ENCODE peak calls at places on chromosomes 16 and 17, in eight cellular contexts. Q, D, T, H, P, Z, A and X are unnamed samples.
A peak's percentile ranks its signal among the peaks of the same experiment; 100 is the strongest.

GRCh38 chr17:30101686-30102390 is 14.8 kb upstream of the NSRP1 start:
- DNase-seq in Q (no peak), D (no peak), T (no peak), H (no peak), P (no peak), Z (no peak), A (peak; percentile 68), X (no peak)

GRCh38 chr17:67111808-67112207 is 67.5 kb downstream of the CACNG1 start:
- DNase-seq in Q (no peak), D (no peak), T (no peak), H (no peak), P (no peak), Z (no peak), A (no peak), X (no peak)

GRCh38 chr17:31200287-31200686 is 96.8 kb downstream of the OMG start:
- DNase-seq in Q (no peak), D (no peak), T (no peak), H (no peak), P (no peak), Z (no peak), A (no peak), X (no peak)

GRCh38 chr17:49748791-49749190 is 15.1 kb downstream of the FAM117A start:
- DNase-seq in Q (no peak), D (no peak), T (no peak), H (peak; percentile 45), P (no peak), Z (no peak), A (no peak), X (no peak)

GRCh38 chr17:69448431-69449102 is 34.1 kb downstream of the MAP2K6 start:
- DNase-seq in Q (peak; percentile 79), D (peak; percentile 88), T (no peak), H (no peak), P (no peak), Z (no peak), A (no peak), X (no peak)

GRCh38 chr17:64940055-64940454 is 20.8 kb upstream of the LRRC37A3 start:
- DNase-seq in Q (no peak), D (no peak), T (no peak), H (no peak), P (no peak), Z (no peak), A (no peak), X (no peak)

GRCh38 chr17:61551255-61551742 is 39.7 kb downstream of the NACA2 start:
- DNase-seq in Q (no peak), D (no peak), T (no peak), H (no peak), P (no peak), Z (no peak), A (peak; percentile 69), X (no peak)

GRCh38 chr17:48587276-48588073 is 2.6 kb downstream of the HOXB3 start:
- DNase-seq in Q (no peak), D (no peak), T (no peak), H (no peak), P (no peak), Z (no peak), A (no peak), X (no peak)

GRCh38 chr17:65170839-65171238 is 33.7 kb downstream of the RGS9 start:
- DNase-seq in Q (no peak), D (no peak), T (no peak), H (no peak), P (no peak), Z (no peak), A (peak; percentile 54), X (no peak)

GRCh38 chr16:77820340-77820739 is 32.0 kb downstream of the VAT1L start:
- DNase-seq in Q (no peak), D (no peak), T (no peak), H (no peak), P (no peak), Z (no peak), A (no peak), X (no peak)

GRCh38 chr17:29905086-29905878 is 24.7 kb downstream of the SSH2 start:
- DNase-seq in Q (no peak), D (no peak), T (no peak), H (no peak), P (no peak), Z (no peak), A (no peak), X (no peak)

GRCh38 chr17:45022655-45023339 is 28.6 kb downstream of the DCAKD start:
- DNase-seq in Q (no peak), D (no peak), T (no peak), H (no peak), P (no peak), Z (no peak), A (no peak), X (no peak)

GRCh38 chr17:45021607-45022287 is 29.7 kb downstream of the DCAKD start:
- DNase-seq in Q (peak; percentile 90), D (peak; percentile 54), T (no peak), H (peak; percentile 71), P (no peak), Z (peak; percentile 68), A (peak; percentile 54), X (peak; percentile 65)

GRCh38 chr17:45020354-45021138 is 30.9 kb downstream of the DCAKD start:
- DNase-seq in Q (peak; percentile 87), D (peak; percentile 51), T (no peak), H (no peak), P (no peak), Z (no peak), A (no peak), X (no peak)

GRCh38 chr17:45019177-45019711 is 32.2 kb downstream of the DCAKD start:
- DNase-seq in Q (no peak), D (peak; percentile 32), T (no peak), H (peak; percentile 38), P (no peak), Z (peak; percentile 26), A (no peak), X (no peak)

GRCh38 chr17:45022288-45022648 is 29.2 kb downstream of the DCAKD start:
- DNase-seq in Q (no peak), D (no peak), T (no peak), H (no peak), P (no peak), Z (no peak), A (no peak), X (no peak)
- TF ChIP-seq CTCF in Q (no peak), D (peak; percentile 12), T (no peak), H (peak; percentile 62), P (no peak), Z (peak; percentile 40), A (no peak), X (no peak)

GRCh38 chr17:40888321-40888720 is 3.3 kb upstream of the KRT20 start:
- DNase-seq in Q (no peak), D (no peak), T (no peak), H (no peak), P (no peak), Z (no peak), A (no peak), X (no peak)
- TF ChIP-seq CTCF in Q (no peak), D (no peak), T (no peak), H (no peak), P (no peak), Z (no peak), A (no peak), X (no peak)

DNA sequence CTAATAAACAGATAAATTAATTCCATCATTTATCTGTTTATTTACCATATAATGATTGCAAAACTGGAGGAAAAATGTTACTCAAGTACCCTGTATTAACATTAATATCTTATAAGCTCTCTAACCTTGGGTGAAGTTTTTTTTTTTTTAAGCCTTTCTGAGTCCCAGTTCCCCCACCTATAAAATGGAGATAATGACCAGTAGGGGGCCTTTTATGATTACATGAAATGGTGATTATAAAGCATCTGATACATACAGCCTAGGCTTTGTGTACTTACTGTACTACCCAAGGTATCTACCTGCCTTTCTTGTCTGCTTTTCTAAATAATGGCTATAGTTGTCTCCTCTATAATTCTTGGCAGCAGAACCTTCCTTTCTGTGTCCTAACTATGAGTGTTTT is 22.6 kb downstream of the LRRC36 start:
- DNase-seq in Q (no peak), D (no peak), T (no peak), H (no peak), P (no peak), Z (no peak), A (peak; percentile 54), X (no peak)
- TF ChIP-seq CTCF in Q (no peak), D (no peak), T (no peak), H (peak; percentile 49), P (no peak), Z (peak; percentile 59), A (peak; percentile 45), X (peak; percentile 52)

DNA sequence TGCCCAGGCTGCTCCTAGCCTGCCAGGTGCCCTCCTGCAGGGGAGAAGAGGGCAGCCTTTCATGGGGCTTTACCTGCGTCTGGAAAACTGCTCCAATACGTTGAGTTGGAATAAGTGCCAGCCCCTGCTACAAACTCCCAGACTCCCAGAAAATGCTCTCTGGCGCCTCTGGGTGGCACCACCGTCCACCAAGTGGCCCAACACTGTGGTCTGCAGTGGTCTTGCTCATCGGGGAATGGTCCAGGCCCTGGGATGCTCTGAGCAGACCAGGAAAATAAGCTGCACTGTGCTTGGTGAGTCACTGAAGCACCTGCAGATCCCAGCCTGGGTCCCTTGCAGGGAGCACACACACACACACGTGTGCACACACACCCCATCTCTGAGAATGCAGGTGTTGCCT is 20.8 kb downstream of the CDIP1 start:
- DNase-seq in Q (no peak), D (no peak), T (no peak), H (no peak), P (no peak), Z (peak; percentile 44), A (peak; percentile 28), X (no peak)
- TF ChIP-seq CTCF in Q (peak; percentile 60), D (peak; percentile 36), T (no peak), H (no peak), P (peak; percentile 24), Z (peak; percentile 72), A (peak; percentile 58), X (no peak)

GRCh38 chr17:78039581-78039980 is 81.1 kb downstream of the TNRC6C start:
- DNase-seq in Q (no peak), D (no peak), T (no peak), H (no peak), P (no peak), Z (no peak), A (no peak), X (no peak)

GRCh38 chr17:78038748-78039288 is 80.3 kb downstream of the TNRC6C start:
- DNase-seq in Q (no peak), D (no peak), T (no peak), H (no peak), P (no peak), Z (no peak), A (no peak), X (no peak)

GRCh38 chr17:78042542-78042941 is 84.0 kb downstream of the TNRC6C start:
- DNase-seq in Q (no peak), D (no peak), T (no peak), H (no peak), P (no peak), Z (no peak), A (no peak), X (no peak)

GRCh38 chr17:78041401-78042179 is 83.1 kb downstream of the TNRC6C start:
- DNase-seq in Q (no peak), D (no peak), T (no peak), H (no peak), P (no peak), Z (no peak), A (peak; percentile 25), X (no peak)

GRCh38 chr17:78040561-78041400 is 82.3 kb downstream of the TNRC6C start:
- DNase-seq in Q (peak; percentile 79), D (peak; percentile 31), T (peak; percentile 84), H (no peak), P (no peak), Z (no peak), A (peak; percentile 61), X (no peak)
- TF ChIP-seq CTCF in Q (no peak), D (no peak), T (no peak), H (no peak), P (no peak), Z (no peak), A (peak; percentile 14), X (no peak)